ENCODE peak calls at places on chromosome 1, in four cellular contexts. One of them, this sample, is unnamed.

GRCh38 chr1:222057162-222057561 is 315.3 kb upstream of the DUSP10 start:
- DNase-seq in cardiac muscle cell: no peak
- DNase-seq in EL: no peak
- DNase-seq in fibroblast of lung: no peak
- DNase-seq in this sample: no peak

GRCh38 chr1:68770817-68771216 is 273.9 kb upstream of the DEPDC1 start:
- DNase-seq in cardiac muscle cell: no peak
- DNase-seq in EL: no peak
- DNase-seq in fibroblast of lung: no peak
- DNase-seq in this sample: no peak

GRCh38 chr1:4203501-4203900 is 303.4 kb upstream of the C1orf174 start:
- DNase-seq in cardiac muscle cell: no peak
- DNase-seq in EL: no peak
- DNase-seq in fibroblast of lung: no peak
- DNase-seq in this sample: no peak

GRCh38 chr1:39151267-39151666 is 53.2 kb upstream of the MACF1 start:
- DNase-seq in cardiac muscle cell: no peak
- DNase-seq in EL: no peak
- DNase-seq in fibroblast of lung: no peak
- DNase-seq in this sample: no peak

GRCh38 chr1:201016943-201017827 is 6.3 kb downstream of the KIF21B start:
- DNase-seq in cardiac muscle cell: no peak
- DNase-seq in EL: no peak
- DNase-seq in fibroblast of lung: no peak
- DNase-seq in this sample: no peak

GRCh38 chr1:205337481-205337880 is 15.9 kb upstream of the NUAK2 start:
- DNase-seq in cardiac muscle cell: no peak
- DNase-seq in EL: no peak
- DNase-seq in fibroblast of lung: no peak
- DNase-seq in this sample: no peak

GRCh38 chr1:4323309-4323708 is 331.1 kb upstream of the AJAP1 start:
- DNase-seq in cardiac muscle cell: no peak
- DNase-seq in EL: no peak
- DNase-seq in fibroblast of lung: no peak
- DNase-seq in this sample: no peak

GRCh38 chr1:151486557-151486956 is 24.6 kb upstream of the CGN start:
- DNase-seq in cardiac muscle cell: no peak
- DNase-seq in EL: no peak
- DNase-seq in fibroblast of lung: no peak
- DNase-seq in this sample: no peak

GRCh38 chr1:6026095-6026809 is 19.4 kb upstream of the KCNAB2 start:
- DNase-seq in cardiac muscle cell: peak
- DNase-seq in EL: peak
- DNase-seq in fibroblast of lung: no peak
- DNase-seq in this sample: peak

GRCh38 chr1:109724933-109725332 is 12.9 kb downstream of the GSTM5 start:
- DNase-seq in cardiac muscle cell: no peak
- DNase-seq in EL: no peak
- DNase-seq in fibroblast of lung: no peak
- DNase-seq in this sample: peak

GRCh38 chr1:246448373-246448772 is 58.7 kb downstream of the SMYD3 start:
- DNase-seq in cardiac muscle cell: no peak
- DNase-seq in EL: no peak
- DNase-seq in fibroblast of lung: no peak
- DNase-seq in this sample: no peak

GRCh38 chr1:200856716-200857352 is 15.9 kb upstream of the GPR25 start:
- DNase-seq in cardiac muscle cell: peak
- DNase-seq in EL: peak
- DNase-seq in fibroblast of lung: peak
- DNase-seq in this sample: no peak

GRCh38 chr1:221712776-221713431 is 29.0 kb downstream of the DUSP10 start:
- DNase-seq in cardiac muscle cell: no peak
- DNase-seq in EL: peak
- DNase-seq in fibroblast of lung: no peak
- DNase-seq in this sample: no peak

GRCh38 chr1:170122366-170122765 is 23.4 kb upstream of the NTMT2 start:
- DNase-seq in cardiac muscle cell: no peak
- DNase-seq in EL: no peak
- DNase-seq in fibroblast of lung: no peak
- DNase-seq in this sample: no peak